ENCODE peak calls at places on chromosomes 13 and 19, in ten cellular contexts. R, Y, I, E, W, H, S, T, D and B are unnamed samples.

GRCh38 chr13:78020861-78021260 is 102.2 kb upstream of the EDNRB start:
- DNase-seq in R (no peak), Y (no peak), I (no peak), E (no peak), W (no peak), H (no peak), S (no peak), T (no peak), D (no peak), B (no peak)

GRCh38 chr19:4015705-4016402 is 8.3 kb downstream of the PIAS4 start:
- DNase-seq in R (no peak), Y (no peak), I (no peak), E (no peak), W (no peak), H (no peak), S (peak), T (no peak), D (no peak), B (no peak)

GRCh38 chr13:99993660-99994455 is 12.3 kb downstream of the ZIC2 start:
- DNase-seq in R (no peak), Y (no peak), I (peak), E (no peak), W (no peak), H (no peak), S (no peak), T (no peak), D (peak), B (no peak)

GRCh38 chr19:3932931-3933810 is at the start of gene NMRK2:
- DNase-seq in R (no peak), Y (no peak), I (no peak), E (no peak), W (no peak), H (peak), S (peak), T (no peak), D (peak), B (no peak)

GRCh38 chr13:99228737-99229691 is 28.4 kb downstream of the UBAC2 start:
- DNase-seq in R (peak), Y (no peak), I (peak), E (no peak), W (no peak), H (no peak), S (no peak), T (no peak), D (no peak), B (peak)

GRCh38 chr13:20847298-20847697 is 55.2 kb downstream of the XPO4 start:
- DNase-seq in R (no peak), Y (no peak), I (no peak), E (no peak), W (no peak), H (no peak), S (no peak), T (no peak), D (peak), B (peak)

GRCh38 chr19:8505680-8506401 is 3.4 kb upstream of the PRAM1 start:
- DNase-seq in R (peak), Y (no peak), I (peak), E (peak), W (peak), H (peak), S (peak), T (peak), D (peak), B (peak)

GRCh38 chr13:40464349-40464748 is 202.1 kb downstream of the FOXO1 start:
- DNase-seq in R (no peak), Y (no peak), I (no peak), E (no peak), W (no peak), H (no peak), S (no peak), T (peak), D (no peak), B (no peak)

GRCh38 chr13:23344923-23345322 is 88.6 kb downstream of the SACS start:
- DNase-seq in R (peak), Y (no peak), I (no peak), E (no peak), W (no peak), H (no peak), S (no peak), T (no peak), D (no peak), B (no peak)

GRCh38 chr13:31204592-31204991 is 4.8 kb downstream of the B3GLCT start:
- DNase-seq in R (peak), Y (no peak), I (peak), E (no peak), W (no peak), H (no peak), S (no peak), T (no peak), D (no peak), B (peak)

GRCh38 chr19:16836115-16836905 is 7.1 kb downstream of the SIN3B start:
- DNase-seq in R (no peak), Y (no peak), I (no peak), E (peak), W (peak), H (peak), S (no peak), T (no peak), D (peak), B (peak)

GRCh38 chr19:13119654-13120053 is 1.6 kb downstream of the NACC1 start:
- DNase-seq in R (no peak), Y (no peak), I (no peak), E (no peak), W (no peak), H (no peak), S (no peak), T (no peak), D (no peak), B (no peak)

GRCh38 chr19:18523841-18524240 is 2.0 kb upstream of the ELL start:
- DNase-seq in R (no peak), Y (no peak), I (no peak), E (no peak), W (no peak), H (no peak), S (no peak), T (no peak), D (peak), B (no peak)

GRCh38 chr13:51373451-51373850 is 34.0 kb downstream of the SERPINE3 start:
- DNase-seq in R (no peak), Y (no peak), I (no peak), E (no peak), W (no peak), H (no peak), S (no peak), T (no peak), D (no peak), B (no peak)

GRCh38 chr19:6720369-6721112 is at the start of gene C3:
- DNase-seq in R (peak), Y (no peak), I (no peak), E (no peak), W (peak), H (peak), S (peak), T (peak), D (no peak), B (peak)

GRCh38 chr13:73275163-73275562 is 216.4 kb downstream of the KLF5 start:
- DNase-seq in R (no peak), Y (no peak), I (no peak), E (no peak), W (no peak), H (no peak), S (no peak), T (no peak), D (peak), B (no peak)

GRCh38 chr19:54473071-54473941 is at the start of gene CDC42EP5:
- DNase-seq in R (peak), Y (no peak), I (peak), E (peak), W (peak), H (peak), S (peak), T (peak), D (peak), B (peak)

GRCh38 chr19:1251233-1251502 is 2.8 kb downstream of the MIDN start:
- DNase-seq in R (peak), Y (no peak), I (peak), E (peak), W (no peak), H (peak), S (no peak), T (no peak), D (no peak), B (peak)

GRCh38 chr13:41019027-41019487 is at the start of gene ELF1:
- DNase-seq in R (peak), Y (no peak), I (peak), E (peak), W (peak), H (no peak), S (no peak), T (peak), D (peak), B (peak)

GRCh38 chr19:343451-343931 is 1.1 kb downstream of the MIER2 start:
- DNase-seq in R (no peak), Y (no peak), I (no peak), E (no peak), W (no peak), H (no peak), S (no peak), T (no peak), D (peak), B (peak)

GRCh38 chr13:113184568-113185440 is 23.7 kb downstream of the PCID2 start:
- DNase-seq in R (no peak), Y (no peak), I (no peak), E (no peak), W (no peak), H (no peak), S (no peak), T (no peak), D (no peak), B (no peak)

GRCh38 chr19:42254083-42254849 is 662 bp downstream of the ERF start:
- DNase-seq in R (peak), Y (no peak), I (peak), E (peak), W (peak), H (peak), S (peak), T (peak), D (peak), B (no peak)

GRCh38 chr19:58385313-58386165 is 1.5 kb upstream of the RPS5 start:
- DNase-seq in R (no peak), Y (no peak), I (no peak), E (no peak), W (no peak), H (no peak), S (no peak), T (no peak), D (no peak), B (no peak)

GRCh38 chr13:34164585-34164984 is 346.6 kb downstream of the RFC3 start:
- DNase-seq in R (no peak), Y (no peak), I (no peak), E (no peak), W (no peak), H (no peak), S (no peak), T (no peak), D (peak), B (no peak)

GRCh38 chr19:43624933-43625332 is 5.5 kb upstream of the ZNF428 start:
- DNase-seq in R (peak), Y (no peak), I (no peak), E (peak), W (peak), H (no peak), S (peak), T (peak), D (peak), B (no peak)

GRCh38 chr19:13652810-13653590 is 111.3 kb upstream of the MRI1 start:
- DNase-seq in R (no peak), Y (no peak), I (no peak), E (no peak), W (no peak), H (no peak), S (no peak), T (no peak), D (peak), B (no peak)

GRCh38 chr19:1220452-1221037 is 15.0 kb downstream of the STK11 start:
- DNase-seq in R (no peak), Y (no peak), I (no peak), E (no peak), W (no peak), H (no peak), S (no peak), T (no peak), D (no peak), B (no peak)

GRCh38 chr13:99418663-99419140 is 82.6 kb upstream of the TM9SF2 start:
- DNase-seq in R (no peak), Y (no peak), I (no peak), E (no peak), W (no peak), H (no peak), S (no peak), T (peak), D (no peak), B (no peak)

GRCh38 chr19:743168-743687 is 7.7 kb upstream of the MISP start:
- DNase-seq in R (peak), Y (no peak), I (no peak), E (peak), W (no peak), H (peak), S (peak), T (no peak), D (peak), B (peak)

GRCh38 chr19:2275588-2276428 is 6.2 kb downstream of the PEAK3 start:
- DNase-seq in R (no peak), Y (no peak), I (no peak), E (peak), W (no peak), H (no peak), S (peak), T (no peak), D (peak), B (no peak)

GRCh38 chr19:50427997-50428425 is 4.7 kb upstream of the MYBPC2 start:
- DNase-seq in R (peak), Y (no peak), I (peak), E (peak), W (peak), H (peak), S (peak), T (peak), D (peak), B (peak)

GRCh38 chr13:114143806-114144605 is 11.6 kb upstream of the RASA3 start:
- DNase-seq in R (no peak), Y (no peak), I (no peak), E (peak), W (no peak), H (no peak), S (no peak), T (no peak), D (peak), B (no peak)

GRCh38 chr19:17889609-17890214 is 18.0 kb downstream of the SLC5A5 start:
- DNase-seq in R (peak), Y (no peak), I (peak), E (no peak), W (peak), H (no peak), S (no peak), T (no peak), D (peak), B (peak)

GRCh38 chr13:20051366-20051765 is 92.8 kb downstream of the ZMYM2 start:
- DNase-seq in R (no peak), Y (no peak), I (no peak), E (no peak), W (no peak), H (no peak), S (no peak), T (no peak), D (no peak), B (no peak)

GRCh38 chr13:30191491-30192100 is 115.8 kb downstream of the KATNAL1 start:
- DNase-seq in R (no peak), Y (no peak), I (peak), E (no peak), W (no peak), H (no peak), S (no peak), T (no peak), D (no peak), B (no peak)

GRCh38 chr19:38047048-38047435 is 140.0 kb downstream of the SIPA1L3 start:
- DNase-seq in R (no peak), Y (no peak), I (no peak), E (no peak), W (no peak), H (no peak), S (no peak), T (no peak), D (no peak), B (no peak)

DNA sequence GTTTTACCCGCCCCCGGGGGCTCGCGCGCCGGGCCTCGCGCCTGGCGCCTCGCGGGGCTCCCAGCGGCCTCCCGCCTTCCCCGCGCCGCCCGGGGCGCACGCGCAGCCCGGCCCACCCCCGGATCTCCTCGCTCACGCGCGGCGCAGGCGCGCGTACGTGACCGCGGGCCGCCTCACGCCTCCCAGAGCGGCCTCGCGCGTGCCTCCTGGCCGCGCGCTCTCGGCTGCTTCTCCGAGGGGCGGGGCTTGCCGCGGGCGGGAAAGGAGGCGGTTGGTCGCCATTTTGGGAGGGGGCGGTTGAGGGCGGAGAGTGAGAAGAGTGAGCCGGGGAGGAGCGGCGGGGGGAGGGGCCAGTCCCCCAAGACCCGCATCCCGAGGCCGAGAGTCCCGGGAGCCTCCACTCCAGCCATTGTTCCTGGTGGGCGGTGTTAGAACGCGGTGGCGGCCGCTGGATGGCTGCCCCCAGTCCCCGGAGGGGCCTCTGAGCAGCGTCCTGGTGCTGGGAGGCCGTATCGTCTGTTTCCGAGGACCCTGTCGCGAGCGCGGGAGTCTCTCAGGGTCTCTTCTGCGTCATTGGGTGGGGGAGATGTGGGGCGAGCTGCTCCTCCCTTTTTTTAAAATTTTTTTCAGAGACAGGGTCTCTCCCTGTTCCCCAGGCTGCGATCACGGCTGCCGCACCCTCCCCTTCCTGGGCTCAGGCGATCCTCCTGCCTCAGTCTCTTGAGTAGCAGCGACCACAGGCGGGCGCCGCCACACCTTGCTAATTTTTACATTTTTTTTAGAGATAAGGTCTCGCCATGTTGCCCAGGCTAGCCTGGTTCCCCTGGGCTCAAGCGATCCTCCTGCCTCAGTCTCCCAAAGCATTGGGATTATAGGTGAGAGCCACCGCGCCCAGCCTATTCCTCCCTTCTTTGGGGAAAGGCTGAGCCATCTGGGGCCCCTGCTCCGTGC is at the start of gene ZNF541:
- DNase-seq in R (peak), Y (no peak), I (peak), E (peak), W (peak), H (peak), S (peak), T (peak), D (peak), B (peak)
- H3K4me3 ChIP-seq in R (peak), Y (no peak), I (peak), E (peak), W (peak), H (peak), S (peak), T (peak), D (no peak), B (peak)

GRCh38 chr13:70792121-70792520 is 683.9 kb upstream of the KLHL1 start:
- DNase-seq in R (no peak), Y (no peak), I (no peak), E (no peak), W (no peak), H (no peak), S (no peak), T (no peak), D (peak), B (no peak)
- TF ChIP-seq CTCF in R (no peak), Y (no peak), I (no peak), E (no peak), W (no peak), H (no peak), S (no peak), T (no peak), D (peak), B (no peak)

GRCh38 chr13:48431431-48431830 is 18.5 kb upstream of the LPAR6 start:
- DNase-seq in R (no peak), Y (no peak), I (peak), E (no peak), W (no peak), H (no peak), S (no peak), T (no peak), D (no peak), B (no peak)
- H3K4me3 ChIP-seq in R (no peak), Y (no peak), I (no peak), E (no peak), W (no peak), H (no peak), S (no peak), T (peak), D (no peak), B (no peak)

DNA sequence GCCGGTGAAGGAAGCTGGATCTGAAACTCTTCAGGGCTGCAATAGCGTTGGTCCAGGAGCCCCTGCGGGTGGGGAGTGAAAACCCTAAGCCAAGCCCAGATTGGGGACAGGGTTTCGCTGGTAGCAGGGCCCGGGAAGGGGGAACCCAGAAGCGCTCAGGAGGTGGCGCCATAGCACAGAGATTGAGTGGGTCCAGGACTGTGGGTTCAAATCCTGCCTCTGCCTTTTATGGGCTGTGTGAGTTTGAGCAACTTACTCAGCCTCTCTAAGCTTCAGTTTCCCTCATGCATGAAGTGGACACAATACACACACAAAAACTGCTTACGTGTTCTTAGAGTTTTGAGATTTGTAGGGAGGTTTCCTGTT is 8.3 kb upstream of the SYCN start:
- DNase-seq in R (peak), Y (peak), I (no peak), E (peak), W (peak), H (no peak), S (peak), T (no peak), D (peak), B (peak)
- TF ChIP-seq CTCF in R (peak), Y (no peak), I (peak), E (no peak), W (peak), H (peak), S (no peak), T (no peak), D (peak), B (peak)

GRCh38 chr19:33903489-33903850 is 106.8 kb downstream of the KCTD15 start:
- DNase-seq in R (no peak), Y (no peak), I (no peak), E (no peak), W (no peak), H (no peak), S (no peak), T (no peak), D (no peak), B (no peak)

GRCh38 chr19:33906578-33907335 is 110.1 kb downstream of the KCTD15 start:
- DNase-seq in R (peak), Y (no peak), I (peak), E (no peak), W (no peak), H (peak), S (peak), T (no peak), D (peak), B (peak)

GRCh38 chr19:33904681-33905080 is 108.0 kb downstream of the KCTD15 start:
- DNase-seq in R (no peak), Y (no peak), I (peak), E (no peak), W (no peak), H (peak), S (no peak), T (no peak), D (peak), B (no peak)

GRCh38 chr19:33905937-33906577 is 109.4 kb downstream of the KCTD15 start:
- DNase-seq in R (no peak), Y (no peak), I (no peak), E (peak), W (peak), H (peak), S (peak), T (peak), D (peak), B (no peak)

GRCh38 chr19:33905473-33905936 is 108.8 kb downstream of the KCTD15 start:
- DNase-seq in R (no peak), Y (no peak), I (peak), E (peak), W (no peak), H (peak), S (peak), T (no peak), D (peak), B (no peak)
- H3K4me3 ChIP-seq in R (peak), Y (peak), I (peak), E (peak), W (peak), H (peak), S (peak), T (peak), D (peak), B (peak)

GRCh38 chr19:14782978-14783545 is 4.7 kb upstream of the ADGRE2 start:
- DNase-seq in R (no peak), Y (no peak), I (no peak), E (no peak), W (no peak), H (no peak), S (no peak), T (no peak), D (no peak), B (no peak)

GRCh38 chr19:14786421-14786851 is 8.1 kb upstream of the ADGRE2 start:
- DNase-seq in R (peak), Y (no peak), I (no peak), E (no peak), W (peak), H (peak), S (no peak), T (no peak), D (peak), B (no peak)
- TF ChIP-seq CTCF in R (peak), Y (peak), I (peak), E (peak), W (peak), H (peak), S (peak), T (no peak), D (peak), B (peak)